ENCODE peak calls at places on chromosomes 13 and 19, in four cellular contexts. One of them, this sample, is unnamed.

GRCh38 chr19:18390075-18390909 is 4.3 kb downstream of the GDF15 start:
- DNase-seq in K562: no peak
- DNase-seq in GM12878: no peak
- DNase-seq in HepG2: no peak
- DNase-seq in this sample: no peak

GRCh38 chr13:33229446-33230177 is 55.9 kb downstream of the STARD13 start:
- DNase-seq in K562: no peak
- DNase-seq in HepG2: peak
- DNase-seq in GM12878: no peak
- DNase-seq in this sample: peak

GRCh38 chr13:50450279-50450678 is 393.2 kb downstream of the DLEU7 start:
- DNase-seq in GM12878: no peak
- DNase-seq in HepG2: peak
- DNase-seq in K562: no peak
- DNase-seq in this sample: no peak

GRCh38 chr19:27796073-27796472 is 1416.9 kb downstream of the UQCRFS1 start:
- DNase-seq in GM12878: no peak
- DNase-seq in K562: no peak
- DNase-seq in HepG2: no peak
- DNase-seq in this sample: no peak

GRCh38 chr13:110702591-110703526 is 3.1 kb downstream of the CARS2 start:
- DNase-seq in HepG2: no peak
- DNase-seq in K562: no peak
- DNase-seq in GM12878: no peak
- DNase-seq in this sample: peak

GRCh38 chr13:47033216-47033615 is 136.4 kb upstream of the HTR2A start:
- DNase-seq in K562: peak
- DNase-seq in GM12878: no peak
- DNase-seq in HepG2: no peak
- DNase-seq in this sample: no peak

GRCh38 chr19:44985445-44985844 is 15.8 kb upstream of the RELB start:
- DNase-seq in HepG2: no peak
- DNase-seq in K562: no peak
- DNase-seq in GM12878: no peak
- DNase-seq in this sample: no peak

GRCh38 chr19:17424743-17425365 is 5.0 kb downstream of the MVB12A start:
- DNase-seq in K562: peak
- DNase-seq in HepG2: no peak
- DNase-seq in GM12878: no peak
- DNase-seq in this sample: peak

GRCh38 chr19:46546194-46546896 is 50.7 kb upstream of the PNMA8B start:
- DNase-seq in K562: peak
- DNase-seq in GM12878: no peak
- DNase-seq in HepG2: peak
- DNase-seq in this sample: peak

GRCh38 chr13:73966331-73966730 is 167.9 kb downstream of the KLF12 start:
- DNase-seq in HepG2: no peak
- DNase-seq in K562: no peak
- DNase-seq in GM12878: no peak
- DNase-seq in this sample: no peak

GRCh38 chr19:16542894-16543498 is 759 bp upstream of the CHERP start:
- DNase-seq in K562: no peak
- DNase-seq in GM12878: no peak
- DNase-seq in HepG2: no peak
- DNase-seq in this sample: no peak

GRCh38 chr13:39559838-39560237 is 43.2 kb downstream of the LHFPL6 start:
- DNase-seq in HepG2: no peak
- DNase-seq in GM12878: no peak
- DNase-seq in K562: no peak
- DNase-seq in this sample: no peak

GRCh38 chr13:52922961-52923360 is 74.5 kb upstream of the PCDH8 start:
- DNase-seq in K562: no peak
- DNase-seq in HepG2: no peak
- DNase-seq in GM12878: no peak
- DNase-seq in this sample: no peak

GRCh38 chr13:96000069-96000468 is 53.1 kb downstream of the UGGT2 start:
- DNase-seq in HepG2: no peak
- DNase-seq in GM12878: no peak
- DNase-seq in K562: no peak
- DNase-seq in this sample: no peak

GRCh38 chr19:23116802-23117571 is at the start of gene ZNF730:
- DNase-seq in K562: peak
- DNase-seq in HepG2: no peak
- DNase-seq in GM12878: peak
- DNase-seq in this sample: peak

GRCh38 chr13:79741006-79741405 is 260.1 kb downstream of the NDFIP2 start:
- DNase-seq in K562: no peak
- DNase-seq in HepG2: peak
- DNase-seq in GM12878: no peak
- DNase-seq in this sample: peak

GRCh38 chr13:41621716-41622508 is 164.6 kb downstream of the RGCC start:
- DNase-seq in GM12878: no peak
- DNase-seq in K562: no peak
- DNase-seq in HepG2: peak
- DNase-seq in this sample: no peak
- TF ChIP-seq RAD21 in GM12878: no peak
- TF ChIP-seq RAD21 in K562: no peak
- TF ChIP-seq RAD21 in HepG2: no peak
- TF ChIP-seq RAD21 in this sample: no peak

DNA sequence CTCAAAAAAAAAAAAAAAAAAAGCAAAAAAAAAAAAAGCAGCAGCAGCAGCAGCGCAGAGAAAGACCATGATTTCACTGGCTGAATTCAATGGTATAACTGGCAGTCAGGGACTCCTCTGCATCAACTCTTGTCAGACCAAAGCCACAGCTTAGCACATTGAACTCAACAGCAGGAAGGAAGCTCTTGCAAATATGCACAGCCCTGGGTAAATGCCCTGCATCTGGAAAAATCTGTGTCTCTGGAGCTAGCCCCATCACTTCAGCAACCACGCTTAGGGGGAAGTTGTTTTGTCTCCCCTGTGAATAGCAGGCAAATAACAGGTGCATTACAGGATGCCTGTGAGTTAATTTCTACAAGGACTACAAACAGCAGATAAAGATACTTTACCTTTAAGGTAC is 17.7 kb upstream of the DHRS12 start:
- DNase-seq in HepG2: no peak
- DNase-seq in K562: no peak
- DNase-seq in GM12878: no peak
- DNase-seq in this sample: no peak
- TF ChIP-seq NFIC in HepG2: no peak
- TF ChIP-seq NFIC in K562: no peak
- TF ChIP-seq NFIC in GM12878: no peak
- TF ChIP-seq NFIC in this sample: no peak

GRCh38 chr13:64377606-64378005 is 2852.5 kb downstream of the PCDH9 start:
- DNase-seq in GM12878: no peak
- DNase-seq in K562: no peak
- DNase-seq in HepG2: no peak
- DNase-seq in this sample: no peak
- TF ChIP-seq RAD21 in GM12878: no peak
- TF ChIP-seq RAD21 in K562: no peak
- TF ChIP-seq RAD21 in HepG2: no peak
- TF ChIP-seq RAD21 in this sample: no peak

DNA sequence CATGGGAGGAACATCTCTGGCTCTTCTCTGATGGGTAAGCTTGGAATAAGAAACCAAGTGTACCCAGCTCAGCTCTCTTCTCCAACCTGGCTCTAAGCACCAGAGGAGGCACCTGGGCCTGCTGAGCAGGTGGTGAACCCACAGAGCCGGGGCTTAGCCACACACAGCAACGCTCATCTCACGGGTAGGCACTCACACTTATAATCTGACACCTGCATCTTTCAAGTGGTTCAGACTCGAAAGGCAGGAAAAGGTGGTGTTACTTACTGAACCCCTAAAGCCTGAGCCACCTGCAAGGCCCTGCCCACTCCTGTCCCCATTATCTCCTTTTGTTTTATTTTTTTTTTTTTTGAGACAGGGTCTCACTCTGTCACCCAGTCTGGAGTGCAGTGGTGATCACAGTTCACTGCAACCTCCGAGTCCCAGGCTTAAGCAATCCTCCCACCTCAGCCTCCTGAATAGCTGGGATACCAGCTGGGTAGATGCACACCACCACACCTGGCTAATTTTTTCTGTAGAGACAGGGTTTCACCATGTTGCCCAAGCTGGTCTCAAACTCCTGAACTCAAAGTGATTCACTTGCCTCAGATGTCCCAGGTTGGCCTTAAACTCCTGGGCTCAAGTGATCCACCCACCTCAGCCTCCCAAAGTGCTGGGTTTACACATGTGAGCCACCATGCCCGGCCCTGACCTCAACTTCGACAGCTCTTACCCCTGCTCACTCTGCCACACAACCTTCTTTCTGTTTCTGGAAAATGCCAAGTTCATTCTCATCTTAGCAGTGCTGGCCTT is 9.8 kb downstream of the FBXL12 start:
- DNase-seq in GM12878: no peak
- DNase-seq in K562: no peak
- DNase-seq in HepG2: no peak
- DNase-seq in this sample: no peak
- TF ChIP-seq NFIC in GM12878: no peak
- TF ChIP-seq NFIC in K562: no peak
- TF ChIP-seq NFIC in HepG2: no peak
- TF ChIP-seq NFIC in this sample: no peak

DNA sequence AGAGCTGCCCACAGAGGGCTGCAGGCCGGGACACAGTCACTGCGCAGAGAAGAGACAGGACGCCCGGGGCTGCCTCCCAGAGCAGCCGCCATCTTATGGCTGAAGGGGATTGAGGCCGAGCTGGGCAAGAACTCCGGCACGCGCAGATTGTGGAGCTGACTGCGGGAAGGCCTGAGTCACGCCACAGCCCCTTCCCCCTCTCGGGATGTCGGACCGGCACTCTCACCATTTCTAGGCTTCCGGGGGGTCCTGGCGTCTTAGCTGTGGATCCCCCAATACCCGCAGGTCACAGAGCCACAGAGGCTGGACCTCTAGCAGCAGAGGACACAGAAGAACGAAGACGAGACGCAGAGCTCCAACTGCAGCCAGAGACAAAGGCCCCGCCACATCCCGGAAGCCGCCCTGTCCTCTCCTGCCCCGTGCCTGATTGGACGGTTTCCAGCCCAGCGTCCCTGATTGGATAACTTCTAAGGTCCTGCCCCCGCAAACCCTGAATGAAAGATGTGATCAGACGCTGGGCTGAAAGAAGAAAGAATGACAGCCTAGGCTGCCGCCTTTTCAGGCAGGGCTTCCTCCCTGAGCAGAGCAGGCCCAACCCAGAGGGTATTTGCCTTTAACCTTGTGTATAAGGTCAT is at the start of gene ZNF43:
- DNase-seq in HepG2: peak
- DNase-seq in GM12878: peak
- DNase-seq in K562: peak
- DNase-seq in this sample: peak
- TF ChIP-seq RAD21 in HepG2: no peak
- TF ChIP-seq RAD21 in GM12878: no peak
- TF ChIP-seq RAD21 in K562: no peak
- TF ChIP-seq RAD21 in this sample: no peak

GRCh38 chr13:44843403-44843802 is 145.9 kb downstream of the NUFIP1 start:
- DNase-seq in HepG2: no peak
- DNase-seq in GM12878: no peak
- DNase-seq in K562: no peak
- DNase-seq in this sample: no peak

GRCh38 chr13:44844786-44845185 is 144.5 kb downstream of the NUFIP1 start:
- DNase-seq in HepG2: no peak
- DNase-seq in GM12878: no peak
- DNase-seq in K562: no peak
- DNase-seq in this sample: no peak

GRCh38 chr13:44840131-44840530 is 149.1 kb downstream of the NUFIP1 start:
- DNase-seq in K562: no peak
- DNase-seq in HepG2: no peak
- DNase-seq in GM12878: no peak
- DNase-seq in this sample: no peak

GRCh38 chr13:44837250-44837649 is 152.0 kb downstream of the NUFIP1 start:
- DNase-seq in GM12878: no peak
- DNase-seq in K562: no peak
- DNase-seq in HepG2: no peak
- DNase-seq in this sample: no peak

GRCh38 chr13:44842158-44842557 is 147.1 kb downstream of the NUFIP1 start:
- DNase-seq in GM12878: no peak
- DNase-seq in K562: no peak
- DNase-seq in HepG2: no peak
- DNase-seq in this sample: no peak
- TF ChIP-seq NFIC in GM12878: no peak
- TF ChIP-seq NFIC in K562: no peak
- TF ChIP-seq NFIC in HepG2: no peak
- TF ChIP-seq NFIC in this sample: peak

GRCh38 chr19:53960886-53961285 is 1.9 kb upstream of the CACNG8 start:
- DNase-seq in GM12878: no peak
- DNase-seq in K562: no peak
- DNase-seq in HepG2: no peak
- DNase-seq in this sample: no peak

GRCh38 chr19:53960187-53960586 is 2.5 kb upstream of the CACNG8 start:
- DNase-seq in GM12878: no peak
- DNase-seq in HepG2: no peak
- DNase-seq in K562: no peak
- DNase-seq in this sample: peak

GRCh38 chr19:53965091-53965490 is 2.4 kb downstream of the CACNG8 start:
- DNase-seq in GM12878: no peak
- DNase-seq in K562: no peak
- DNase-seq in HepG2: no peak
- DNase-seq in this sample: no peak

GRCh38 chr19:53961523-53962345 is 1.0 kb upstream of the CACNG8 start:
- DNase-seq in HepG2: no peak
- DNase-seq in GM12878: no peak
- DNase-seq in K562: no peak
- DNase-seq in this sample: peak

GRCh38 chr19:53962887-53963435 is at the start of gene CACNG8:
- DNase-seq in HepG2: no peak
- DNase-seq in GM12878: no peak
- DNase-seq in K562: peak
- DNase-seq in this sample: peak
- TF ChIP-seq RAD21 in HepG2: no peak
- TF ChIP-seq RAD21 in GM12878: no peak
- TF ChIP-seq RAD21 in K562: no peak
- TF ChIP-seq RAD21 in this sample: no peak

GRCh38 chr13:66313408-66313807 is 916.7 kb downstream of the PCDH9 start:
- DNase-seq in GM12878: no peak
- DNase-seq in K562: no peak
- DNase-seq in HepG2: no peak
- DNase-seq in this sample: no peak
- TF ChIP-seq NFIC in GM12878: no peak
- TF ChIP-seq NFIC in K562: no peak
- TF ChIP-seq NFIC in HepG2: no peak
- TF ChIP-seq NFIC in this sample: no peak

GRCh38 chr13:31476753-31477152 is 262.6 kb upstream of the RXFP2 start:
- DNase-seq in GM12878: no peak
- DNase-seq in HepG2: no peak
- DNase-seq in K562: no peak
- DNase-seq in this sample: no peak

GRCh38 chr13:31477961-31478360 is 261.4 kb upstream of the RXFP2 start:
- DNase-seq in GM12878: no peak
- DNase-seq in K562: no peak
- DNase-seq in HepG2: no peak
- DNase-seq in this sample: no peak

GRCh38 chr13:31476266-31476665 is 263.1 kb upstream of the RXFP2 start:
- DNase-seq in HepG2: no peak
- DNase-seq in GM12878: no peak
- DNase-seq in K562: no peak
- DNase-seq in this sample: peak
- TF ChIP-seq RAD21 in HepG2: no peak
- TF ChIP-seq RAD21 in GM12878: no peak
- TF ChIP-seq RAD21 in K562: no peak
- TF ChIP-seq RAD21 in this sample: no peak

This sample was measured in SK-N-SH.